ENCODE peak calls at places on chromosomes 11 and 22, in seven cellular contexts. X is GM12878, N is HCT116, P is neural progenitor cell, L is fibroblast of lung, Q is PC-9, U is SK-N-SH. O is an unnamed sample.

GRCh38 chr22:31629741-31630184 is 32.3 kb downstream of the PISD start:
- DNase-seq in X (no peak), N (no peak), P (no peak), L (no peak), Q (no peak), U (no peak), O (no peak)

GRCh38 chr11:68043349-68044144 is 4.7 kb downstream of the TCIRG1 start:
- DNase-seq in X (no peak), N (no peak), P (no peak), L (peak; percentile 70), Q (peak; percentile 75), U (peak; percentile 53), O (no peak)

GRCh38 chr11:104291646-104292045 is 127.7 kb upstream of the PDGFD start:
- DNase-seq in X (no peak), N (no peak), P (no peak), L (peak; percentile 7), Q (no peak), U (no peak), O (no peak)

GRCh38 chr11:113475160-113475761 is at the start of gene DRD2:
- DNase-seq in X (no peak), N (no peak), P (peak; percentile 86), L (no peak), Q (no peak), U (peak; percentile 86), O (no peak)

GRCh38 chr11:62392944-62393628 is 25.7 kb upstream of the SCGB1A1 start:
- DNase-seq in X (no peak), N (peak; percentile 43), P (no peak), L (no peak), Q (peak; percentile 87), U (no peak), O (peak; percentile 62)

GRCh38 chr11:113114452-113115027 is 153.3 kb downstream of the NCAM1 start:
- DNase-seq in X (no peak), N (no peak), P (peak; percentile 73), L (peak; percentile 59), Q (peak; percentile 64), U (peak; percentile 49), O (peak; percentile 69)

GRCh38 chr22:46693634-46694422 is 44.2 kb downstream of the CERK start:
- DNase-seq in X (no peak), N (no peak), P (no peak), L (no peak), Q (no peak), U (no peak), O (no peak)

GRCh38 chr11:104653011-104653806 is 245.1 kb downstream of the CASP12 start:
- DNase-seq in X (no peak), N (no peak), P (no peak), L (peak; percentile 28), Q (no peak), U (peak; percentile 17), O (peak; percentile 74)

GRCh38 chr22:28283025-28283654 is 364.1 kb upstream of the PITPNB start:
- DNase-seq in X (no peak), N (no peak), P (no peak), L (peak; percentile 52), Q (no peak), U (no peak), O (no peak)

GRCh38 chr22:38718414-38718813 is 12.7 kb downstream of the GTPBP1 start:
- DNase-seq in X (no peak), N (peak; percentile 70), P (peak; percentile 41), L (peak; percentile 78), Q (peak; percentile 91), U (peak; percentile 45), O (no peak)

GRCh38 chr22:38721551-38721950 is 15.8 kb downstream of the GTPBP1 start:
- DNase-seq in X (no peak), N (no peak), P (no peak), L (no peak), Q (no peak), U (no peak), O (no peak)

GRCh38 chr22:38719196-38719595 is 13.5 kb downstream of the GTPBP1 start:
- DNase-seq in X (no peak), N (no peak), P (no peak), L (no peak), Q (no peak), U (no peak), O (no peak)

GRCh38 chr22:38717244-38717643 is 11.5 kb downstream of the GTPBP1 start:
- DNase-seq in X (no peak), N (no peak), P (no peak), L (no peak), Q (no peak), U (no peak), O (no peak)

GRCh38 chr22:38720350-38720749 is 14.6 kb downstream of the GTPBP1 start:
- DNase-seq in X (no peak), N (no peak), P (no peak), L (no peak), Q (no peak), U (no peak), O (no peak)
- H4K20me1 ChIP-seq in X (peaks cover 2% of the 10 kb centered on the region), N (no peaks in the 10 kb centered on the region), P (peaks cover 37% of the 10 kb centered on the region), L (no peaks in the 10 kb centered on the region), Q (peaks cover 52% of the 10 kb centered on the region), U (no peaks in the 10 kb centered on the region), O (peaks cover 19% of the 10 kb centered on the region)

GRCh38 chr11:33682446-33682845 is 18.2 kb downstream of the C11orf91 start:
- DNase-seq in X (no peak), N (no peak), P (no peak), L (no peak), Q (peak; percentile 67), U (no peak), O (no peak)
- TF ChIP-seq CTCF in X (no peak), N (peak; percentile 65), P (peak; percentile 9), L (no peak), Q (peak; percentile 47), U (no peak), O (no peak)

DNA sequence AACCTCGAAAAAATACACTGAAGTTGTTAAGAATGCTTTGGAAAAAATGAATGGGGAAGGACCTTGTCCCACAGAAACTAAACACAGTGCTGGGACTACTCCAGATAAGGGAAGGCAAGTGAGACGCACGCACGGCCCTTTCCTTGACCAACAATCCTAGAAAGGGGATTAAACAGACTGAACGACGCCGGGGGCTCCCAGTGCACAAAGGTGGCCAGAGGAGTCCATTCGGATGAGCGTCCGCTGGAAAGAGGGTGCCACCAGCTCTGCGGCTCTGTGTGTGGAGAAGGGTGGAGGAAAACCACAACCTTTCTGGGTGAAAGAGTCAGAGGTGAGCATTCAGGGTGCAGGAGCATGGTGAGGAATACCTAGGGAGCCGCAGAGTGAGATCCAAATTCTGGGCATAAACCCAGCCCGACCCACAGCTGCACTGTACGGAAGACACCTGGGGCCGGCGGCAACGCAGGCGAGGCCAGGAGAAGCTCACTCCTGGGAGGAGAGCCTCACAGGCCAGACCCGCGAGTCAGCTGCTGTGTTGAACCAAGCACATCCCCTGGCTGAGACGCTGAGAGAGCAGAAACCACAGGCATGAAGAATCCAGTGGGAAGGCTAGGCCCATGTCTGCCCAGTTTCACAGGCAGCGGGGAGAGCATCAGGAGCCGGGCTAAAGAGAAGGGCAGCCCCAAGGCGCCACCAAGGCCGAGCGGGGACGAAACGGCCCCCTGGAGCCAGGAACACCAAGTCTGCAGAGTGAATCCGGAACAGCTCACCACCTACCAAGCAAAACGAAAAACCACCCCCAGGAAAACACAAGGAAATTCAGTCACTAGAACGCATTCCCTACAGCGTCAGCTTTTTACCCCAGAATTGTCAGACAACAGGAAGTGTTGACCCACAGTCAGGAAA is 177.1 kb downstream of the BRD1 start:
- DNase-seq in X (no peak), N (no peak), P (no peak), L (no peak), Q (no peak), U (no peak), O (no peak)
- H4K20me1 ChIP-seq in X (no peaks in the 10 kb centered on the region), N (no peaks in the 10 kb centered on the region), P (no peaks in the 10 kb centered on the region), L (no peaks in the 10 kb centered on the region), Q (peaks cover 22% of the 10 kb centered on the region), U (no peaks in the 10 kb centered on the region), O (peaks cover 4% of the 10 kb centered on the region)

GRCh38 chr22:23313791-23314567 is 133.7 kb downstream of the BCR start:
- DNase-seq in X (no peak), N (no peak), P (no peak), L (no peak), Q (no peak), U (peak; percentile 9), O (no peak)

GRCh38 chr22:23315341-23315917 is 135.1 kb downstream of the BCR start:
- DNase-seq in X (no peak), N (peak; percentile 23), P (peak; percentile 75), L (peak; percentile 76), Q (no peak), U (peak; percentile 79), O (peak; percentile 27)
- TF ChIP-seq CTCF in X (peak; percentile 62), N (peak; percentile 49), P (peak; percentile 80), L (peak; percentile 57), Q (peak; percentile 82), U (peak; percentile 63), O (peak; percentile 36)

DNA sequence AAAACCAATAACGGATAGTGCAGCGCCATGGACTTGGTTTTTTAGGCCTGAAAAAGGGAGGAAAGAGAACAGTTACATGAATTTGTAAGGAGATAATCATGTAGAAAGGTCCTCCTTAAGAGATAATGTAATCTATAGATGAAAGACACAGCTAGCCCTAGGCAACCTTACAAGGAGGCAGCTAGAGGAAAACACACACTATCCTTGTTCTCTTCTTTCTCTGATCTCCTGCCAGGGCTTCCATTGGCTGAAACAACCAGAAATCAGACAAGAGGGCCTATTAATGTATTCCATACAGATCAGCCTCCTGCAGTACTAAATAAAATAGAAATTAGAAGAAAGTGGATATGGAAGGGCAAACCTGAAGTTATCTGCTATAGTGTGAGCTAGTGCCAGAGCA is 53.0 kb downstream of the KCNA4 start:
- DNase-seq in X (no peak), N (no peak), P (no peak), L (no peak), Q (no peak), U (no peak), O (no peak)
- H4K20me1 ChIP-seq in X (no peaks in the 10 kb centered on the region), N (no peaks in the 10 kb centered on the region), P (no peaks in the 10 kb centered on the region), L (no peaks in the 10 kb centered on the region), Q (no peaks in the 10 kb centered on the region), U (no peaks in the 10 kb centered on the region), O (no peaks in the 10 kb centered on the region)

GRCh38 chr11:65776710-65777141 is 4.0 kb downstream of the AP5B1 start:
- DNase-seq in X (no peak), N (no peak), P (no peak), L (no peak), Q (peak; percentile 54), U (no peak), O (no peak)

GRCh38 chr11:65776196-65776595 is 4.6 kb downstream of the AP5B1 start:
- DNase-seq in X (no peak), N (no peak), P (no peak), L (peak; percentile 53), Q (peak; percentile 68), U (no peak), O (no peak)

GRCh38 chr11:65774525-65775306 is 6.1 kb downstream of the AP5B1 start:
- DNase-seq in X (no peak), N (no peak), P (no peak), L (no peak), Q (no peak), U (no peak), O (no peak)

GRCh38 chr11:65771589-65772112 is 9.1 kb downstream of the AP5B1 start:
- DNase-seq in X (no peak), N (no peak), P (no peak), L (no peak), Q (no peak), U (no peak), O (no peak)

GRCh38 chr11:65773784-65774411 is 6.9 kb downstream of the AP5B1 start:
- DNase-seq in X (no peak), N (no peak), P (no peak), L (no peak), Q (no peak), U (no peak), O (no peak)
- TF ChIP-seq CTCF in X (no peak), N (peak; percentile 38), P (no peak), L (peak; percentile 21), Q (no peak), U (no peak), O (peak; percentile 19)

O was measured in MM.1S.